ENCODE peak calls at places on chromosomes 6 and 20, in four cellular contexts. X is IMR-90, Z is H1, Q is K562. K is an unnamed sample.

GRCh38 chr20:36181934-36182603 is 27.5 kb downstream of the EPB41L1 start:
- DNase-seq in X (peak), Z (no peak), Q (peak), K (no peak)

GRCh38 chr20:12627485-12627884 is 381.3 kb upstream of the SPTLC3 start:
- DNase-seq in X (no peak), Z (no peak), Q (no peak), K (no peak)

GRCh38 chr20:3813758-3814581 is 6.4 kb upstream of the AP5S1 start:
- DNase-seq in X (no peak), Z (no peak), Q (no peak), K (no peak)

GRCh38 chr6:169233832-169234231 is 19.8 kb downstream of the THBS2 start:
- DNase-seq in X (no peak), Z (no peak), Q (no peak), K (no peak)

GRCh38 chr20:47854687-47855212 is 69.5 kb upstream of the SULF2 start:
- DNase-seq in X (peak), Z (peak), Q (peak), K (no peak)

GRCh38 chr20:18310592-18310991 is 22.3 kb downstream of the ZNF133 start:
- DNase-seq in X (no peak), Z (no peak), Q (no peak), K (no peak)

GRCh38 chr20:57596358-57596757 is 23.9 kb downstream of the ZBP1 start:
- DNase-seq in X (no peak), Z (no peak), Q (no peak), K (no peak)

GRCh38 chr20:20752712-20753111 is 40.3 kb upstream of the RALGAPA2 start:
- DNase-seq in X (no peak), Z (no peak), Q (no peak), K (no peak)

GRCh38 chr6:168410035-168410434 is 30.9 kb upstream of the SMOC2 start:
- DNase-seq in X (no peak), Z (no peak), Q (no peak), K (no peak)

GRCh38 chr20:24963672-24964517 is 14.8 kb downstream of the CST7 start:
- DNase-seq in X (no peak), Z (no peak), Q (no peak), K (no peak)

GRCh38 chr6:79115557-79115956 is 37.5 kb upstream of the PHIP start:
- DNase-seq in X (no peak), Z (no peak), Q (no peak), K (no peak)

GRCh38 chr20:60232380-60232779 is 274.2 kb downstream of the CDH26 start:
- DNase-seq in X (no peak), Z (no peak), Q (no peak), K (no peak)

GRCh38 chr6:169165031-169165430 is 88.6 kb downstream of the THBS2 start:
- DNase-seq in X (peak), Z (no peak), Q (no peak), K (no peak)

GRCh38 chr6:102137859-102138258 is 744.4 kb downstream of the GRIK2 start:
- DNase-seq in X (no peak), Z (no peak), Q (no peak), K (no peak)

GRCh38 chr20:62428396-62429160 is 1.2 kb upstream of the RBBP8NL start:
- DNase-seq in X (no peak), Z (no peak), Q (no peak), K (no peak)

GRCh38 chr20:41078329-41078728 is 49.7 kb downstream of the TOP1 start:
- DNase-seq in X (peak), Z (no peak), Q (peak), K (peak)

GRCh38 chr20:54044156-54044555 is 26.2 kb downstream of the BCAS1 start:
- DNase-seq in X (peak), Z (no peak), Q (peak), K (no peak)

GRCh38 chr6:157116420-157116819 is 206.9 kb downstream of the TMEM242 start:
- DNase-seq in X (no peak), Z (no peak), Q (no peak), K (no peak)

GRCh38 chr6:38933426-38933825 is 115.2 kb upstream of the GLP1R start:
- DNase-seq in X (peak), Z (no peak), Q (peak), K (no peak)

GRCh38 chr20:64057628-64058498 is 5.1 kb upstream of the TCEA2 start:
- DNase-seq in X (peak), Z (no peak), Q (peak), K (no peak)

GRCh38 chr20:9015984-9016324 is 52.9 kb upstream of the PLCB4 start:
- DNase-seq in X (peak), Z (no peak), Q (no peak), K (no peak)

GRCh38 chr6:25959890-25960531 is 2.6 kb upstream of the TRIM38 start:
- DNase-seq in X (peak), Z (no peak), Q (no peak), K (no peak)

GRCh38 chr6:9186148-9186547 is 750.8 kb upstream of the SLC35B3 start:
- DNase-seq in X (no peak), Z (no peak), Q (no peak), K (no peak)

GRCh38 chr6:170177383-170178265 is 113.3 kb downstream of the DLL1 start:
- DNase-seq in X (no peak), Z (no peak), Q (no peak), K (no peak)

GRCh38 chr6:63355632-63356031 is 35.8 kb upstream of the LGSN start:
- DNase-seq in X (no peak), Z (no peak), Q (no peak), K (no peak)

GRCh38 chr20:24816431-24816830 is 132.6 kb upstream of the CST7 start:
- DNase-seq in X (no peak), Z (no peak), Q (no peak), K (no peak)

GRCh38 chr6:44041461-44042260 is 85.6 kb downstream of the MRPL14 start:
- DNase-seq in X (peak), Z (peak), Q (peak), K (no peak)

GRCh38 chr6:147322299-147323162 is 118.3 kb downstream of the STXBP5 start:
- DNase-seq in X (peak), Z (no peak), Q (no peak), K (peak)

GRCh38 chr20:39066464-39066863 is 104.3 kb downstream of the DHX35 start:
- DNase-seq in X (no peak), Z (peak), Q (peak), K (no peak)

GRCh38 chr6:126631343-126631742 is 291.4 kb downstream of the CENPW start:
- DNase-seq in X (no peak), Z (no peak), Q (no peak), K (no peak)

GRCh38 chr6:80523531-80523970 is 417.1 kb downstream of the BCKDHB start:
- DNase-seq in X (peak), Z (peak), Q (peak), K (no peak)

GRCh38 chr6:82045965-82046756 is 201.4 kb downstream of the IBTK start:
- DNase-seq in X (peak), Z (no peak), Q (no peak), K (no peak)

GRCh38 chr6:76772951-76773350 is 690.3 kb downstream of the HTR1B start:
- DNase-seq in X (no peak), Z (no peak), Q (no peak), K (no peak)

GRCh38 chr6:63599243-63599642 is 27.0 kb downstream of the LOC128125822 start:
- DNase-seq in X (no peak), Z (no peak), Q (no peak), K (no peak)

GRCh38 chr20:48283470-48284110 is 498.3 kb upstream of the SULF2 start:
- DNase-seq in X (peak), Z (no peak), Q (no peak), K (no peak)

GRCh38 chr6:160505970-160506369 is 157.8 kb downstream of the SLC22A3 start:
- DNase-seq in X (no peak), Z (no peak), Q (no peak), K (no peak)

GRCh38 chr6:83442752-83443151 is 11.9 kb upstream of the ME1 start:
- DNase-seq in X (peak), Z (no peak), Q (peak), K (no peak)

GRCh38 chr6:25035451-25036435 is 100.0 kb upstream of the RIPOR2 start:
- DNase-seq in X (no peak), Z (no peak), Q (peak), K (no peak)

GRCh38 chr6:123636771-123637170 is at the start of gene TRDN:
- DNase-seq in X (no peak), Z (no peak), Q (no peak), K (no peak)

GRCh38 chr6:99458319-99458718 is 33.2 kb upstream of the PNISR start:
- DNase-seq in X (peak), Z (no peak), Q (peak), K (no peak)

DNA sequence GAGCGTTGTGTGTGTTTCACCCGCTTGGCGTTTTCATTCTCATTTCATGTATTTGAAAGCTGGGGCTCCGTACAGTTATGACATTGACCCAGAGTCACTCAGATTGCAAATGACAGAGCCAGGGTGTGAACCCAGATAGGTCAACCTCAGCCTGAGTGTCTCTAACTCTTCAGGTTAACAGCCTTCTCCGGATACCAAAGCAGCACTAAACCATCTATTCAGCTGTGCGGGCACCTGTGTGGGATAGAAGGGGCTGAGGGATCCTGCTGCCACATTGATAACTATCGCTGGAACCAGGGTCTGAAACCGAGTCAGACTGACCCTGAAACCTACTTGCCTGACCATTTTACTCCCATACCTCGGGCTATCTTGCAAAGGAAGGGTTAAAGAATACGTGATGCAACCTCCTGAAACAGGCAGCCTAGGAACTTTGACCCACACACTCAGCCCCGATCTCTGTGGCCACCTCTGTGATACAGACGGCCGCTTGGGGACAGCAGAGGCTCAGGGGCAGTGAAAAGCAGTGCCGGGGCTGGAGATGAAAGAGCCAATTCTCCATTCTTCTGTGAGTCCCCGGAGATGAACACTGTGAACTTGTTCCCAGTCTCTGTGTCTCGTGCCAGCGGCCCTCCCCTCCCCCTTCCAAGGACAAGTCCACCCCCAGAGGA is 233.5 kb upstream of the QKI start:
- DNase-seq in X (no peak), Z (peak), Q (peak), K (no peak)
- TF ChIP-seq CHD1 in X (no peak), Z (no peak), Q (no peak), K (no peak)

DNA sequence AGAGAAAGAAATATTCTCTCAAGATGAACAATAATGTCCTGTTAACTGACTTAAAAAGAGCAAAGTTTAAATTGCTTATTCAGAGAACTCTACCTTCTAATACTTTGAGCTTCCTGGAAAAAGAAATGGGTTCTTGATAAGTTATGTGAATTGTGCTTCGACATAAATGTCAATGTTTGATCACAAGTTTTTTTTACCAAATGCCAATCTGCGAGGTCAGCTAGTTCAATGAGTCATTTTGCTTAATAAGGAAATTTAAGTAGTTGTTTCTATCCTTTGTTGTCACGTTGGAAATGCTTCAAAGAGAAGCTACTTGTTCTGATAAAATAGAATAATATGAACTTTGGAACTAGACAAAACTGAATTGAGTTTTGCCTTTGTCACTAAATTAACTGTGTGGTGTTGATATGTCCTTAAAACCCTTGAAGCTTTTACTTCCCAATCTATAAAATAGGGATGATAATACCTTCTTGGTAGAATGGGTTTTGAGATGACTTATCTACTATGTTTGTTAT is 642.1 kb upstream of the FLRT3 start:
- DNase-seq in X (no peak), Z (no peak), Q (no peak), K (no peak)
- TF ChIP-seq CHD1 in X (no peak), Z (no peak), Q (no peak), K (no peak)

GRCh38 chr6:67877288-67877687 is 757.8 kb upstream of the ADGRB3 start:
- DNase-seq in X (no peak), Z (no peak), Q (peak), K (no peak)
- TF ChIP-seq CHD1 in X (no peak), Z (no peak), Q (no peak), K (no peak)

GRCh38 chr6:131970460-131970859 is 19.3 kb upstream of the CCN2 start:
- DNase-seq in X (no peak), Z (no peak), Q (no peak), K (no peak)
- TF ChIP-seq CHD1 in X (no peak), Z (no peak), Q (no peak), K (no peak)

DNA sequence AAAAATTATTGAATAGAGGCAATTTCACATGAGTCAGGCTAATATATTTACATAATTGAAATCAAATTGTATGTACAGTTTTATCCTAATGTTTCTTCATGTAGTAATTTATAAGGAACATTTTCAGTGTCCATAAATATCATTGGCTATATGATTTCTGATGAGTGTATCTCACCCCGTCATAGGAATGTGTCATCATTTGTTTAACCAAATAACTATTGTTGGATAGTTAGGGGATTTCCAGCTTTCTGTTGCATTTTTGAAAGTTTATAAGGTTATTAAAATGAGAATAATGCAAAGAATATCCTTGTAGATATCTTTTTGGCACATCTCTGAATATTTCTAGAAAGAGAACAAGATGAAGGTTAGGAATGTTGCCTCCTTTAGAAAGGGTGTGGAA is 39.0 kb downstream of the SYTL3 start:
- DNase-seq in X (peak), Z (no peak), Q (no peak), K (no peak)
- TF ChIP-seq CHD1 in X (no peak), Z (no peak), Q (no peak), K (no peak)